ENCODE peak calls at places on chromosomes 6 and 20, in seven cellular contexts. U is mesendoderm, T is IMR-90, E is H9, Z is mesenchymal stem cell, X is neuronal stem cell, G is H1. V is an unnamed sample.

GRCh38 chr6:104766601-104767000 is 93.1 kb downstream of the HACE1 start:
- DNase-seq in E (no peak), Z (no peak), X (no peak), U (no peak), T (no peak), G (no peak), V (no peak)

GRCh38 chr20:48879609-48880008 is 41.9 kb upstream of the ARFGEF2 start:
- DNase-seq in X (no peak), G (no peak), E (no peak), T (no peak), Z (no peak), U (no peak), V (no peak)

GRCh38 chr6:143674466-143675114 is 3.2 kb upstream of the PHACTR2 start:
- DNase-seq in U (no peak), Z (peak), E (no peak), T (peak), X (no peak), G (no peak), V (peak)

GRCh38 chr6:142900467-142900961 is 44.5 kb downstream of the HIVEP2 start:
- DNase-seq in E (no peak), T (no peak), X (no peak), G (no peak), U (no peak), Z (peak), V (no peak)

GRCh38 chr6:162846723-162847122 is 118.9 kb downstream of the PACRG start:
- DNase-seq in T (no peak), G (no peak), X (no peak), E (no peak), U (no peak), Z (no peak), V (no peak)

GRCh38 chr6:163147988-163148387 is 266.5 kb upstream of the QKI start:
- DNase-seq in X (no peak), U (no peak), Z (no peak), G (no peak), T (no peak), E (no peak), V (no peak)

GRCh38 chr6:6395581-6396197 is 75.2 kb upstream of the F13A1 start:
- DNase-seq in X (no peak), T (no peak), Z (no peak), U (no peak), G (no peak), E (no peak), V (no peak)

GRCh38 chr20:50333856-50334255 is 143.2 kb downstream of the CEBPB start:
- DNase-seq in Z (peak), G (no peak), U (no peak), T (peak), E (no peak), X (no peak), V (peak)

GRCh38 chr6:136950436-136950835 is 28.3 kb downstream of the SLC35D3 start:
- DNase-seq in G (no peak), U (no peak), X (no peak), T (peak), Z (peak), E (no peak), V (no peak)

GRCh38 chr20:64241061-64241460 is 14.5 kb upstream of the PCMTD2 start:
- DNase-seq in G (no peak), Z (no peak), X (no peak), T (no peak), E (no peak), U (no peak), V (no peak)

GRCh38 chr6:85077098-85077497 is 312.7 kb upstream of the TBX18 start:
- DNase-seq in Z (no peak), E (no peak), X (no peak), U (no peak), G (no peak), T (no peak), V (no peak)

GRCh38 chr6:22364314-22364713 is 67.5 kb upstream of the PRL start:
- DNase-seq in T (no peak), U (no peak), X (no peak), Z (no peak), G (no peak), E (no peak), V (no peak)

GRCh38 chr20:44053046-44053445 is 133.9 kb downstream of the JPH2 start:
- DNase-seq in T (no peak), X (no peak), U (no peak), E (no peak), Z (no peak), G (no peak), V (no peak)

GRCh38 chr6:100456178-100456880 is 8.4 kb downstream of the SIM1 start:
- DNase-seq in E (no peak), U (peak), G (peak), X (no peak), T (no peak), Z (peak), V (no peak)

GRCh38 chr6:126812651-126813050 is 305.8 kb upstream of the RSPO3 start:
- DNase-seq in G (no peak), X (no peak), U (peak), T (no peak), E (no peak), Z (peak), V (no peak)

GRCh38 chr6:106688177-106688951 is 59.0 kb downstream of the QRSL1 start:
- DNase-seq in X (no peak), U (no peak), E (no peak), G (no peak), T (no peak), Z (no peak), V (no peak)

GRCh38 chr6:106124015-106124414 is 37.9 kb downstream of the PRDM1 start:
- DNase-seq in T (no peak), Z (no peak), G (no peak), X (no peak), E (no peak), U (no peak), V (no peak)

GRCh38 chr6:111761783-111762312 is 111.4 kb downstream of the FYN start:
- DNase-seq in U (no peak), T (peak), X (no peak), E (no peak), G (no peak), Z (no peak), V (no peak)

GRCh38 chr6:53044071-53044470 is 21.1 kb upstream of the FBXO9 start:
- DNase-seq in E (peak), T (peak), X (no peak), U (peak), G (no peak), Z (peak), V (peak)

GRCh38 chr6:104003803-104004516 is 855.8 kb downstream of the HACE1 start:
- DNase-seq in E (no peak), X (no peak), G (no peak), Z (no peak), T (no peak), U (peak), V (peak)

GRCh38 chr20:271528-271927 is 14.0 kb downstream of the DEFB132 start:
- DNase-seq in G (no peak), Z (no peak), T (no peak), E (no peak), X (no peak), U (no peak), V (no peak)

GRCh38 chr6:32852844-32853540 is 512 bp downstream of the TAP1 start:
- DNase-seq in Z (peak), E (peak), X (no peak), T (peak), U (peak), G (peak), V (peak)

GRCh38 chr6:128554302-128554701 is 33.9 kb upstream of the PTPRK start:
- DNase-seq in G (no peak), T (no peak), U (no peak), X (no peak), E (no peak), Z (no peak), V (no peak)

GRCh38 chr6:35165630-35166071 is 24.5 kb upstream of the TCP11 start:
- DNase-seq in X (no peak), G (no peak), T (peak), Z (no peak), E (no peak), U (no peak), V (peak)

GRCh38 chr6:27472182-27472616 is 706 bp downstream of the ZNF184 start:
- DNase-seq in T (peak), Z (peak), X (peak), G (no peak), U (peak), E (peak), V (peak)

GRCh38 chr6:41271901-41272395 is 14.5 kb downstream of the TREM1 start:
- DNase-seq in E (no peak), Z (no peak), X (no peak), T (no peak), U (no peak), G (peak), V (peak)

GRCh38 chr20:43658068-43658722 is 8.7 kb upstream of the MYBL2 start:
- DNase-seq in Z (peak), E (no peak), G (no peak), U (no peak), T (peak), X (no peak), V (no peak)

GRCh38 chr6:129345890-129346289 is 364.1 kb downstream of the ARHGAP18 start:
- DNase-seq in X (no peak), G (no peak), T (peak), U (no peak), E (no peak), Z (no peak), V (no peak)

GRCh38 chr6:142155895-142156757 is 9.1 kb downstream of the VTA1 start:
- DNase-seq in G (no peak), X (no peak), U (peak), T (peak), E (peak), Z (peak), V (peak)

GRCh38 chr6:100230115-100230975 is 234.4 kb downstream of the SIM1 start:
- DNase-seq in G (no peak), E (no peak), X (no peak), U (no peak), T (no peak), Z (no peak), V (no peak)

GRCh38 chr6:62162858-62163257 is 123.2 kb downstream of the KHDRBS2 start:
- DNase-seq in G (no peak), T (no peak), X (no peak), U (no peak), Z (no peak), E (no peak), V (no peak)

GRCh38 chr6:3333263-3333662 is 74.5 kb downstream of the PSMG4 start:
- DNase-seq in U (no peak), Z (no peak), E (peak), T (no peak), G (no peak), X (no peak), V (no peak)

GRCh38 chr6:122753688-122754056 is 25.8 kb upstream of the FABP7 start:
- DNase-seq in U (no peak), E (no peak), Z (no peak), X (no peak), G (no peak), T (no peak), V (no peak)

GRCh38 chr20:48178607-48179006 is 393.3 kb upstream of the SULF2 start:
- DNase-seq in T (no peak), Z (no peak), E (no peak), G (no peak), U (no peak), X (peak), V (no peak)

GRCh38 chr6:80636689-80637088 is 530.2 kb downstream of the BCKDHB start:
- DNase-seq in T (peak), G (no peak), X (no peak), U (no peak), Z (no peak), E (no peak), V (no peak)

GRCh38 chr6:11298651-11299420 is 66.4 kb upstream of the NEDD9 start:
- DNase-seq in U (peak), X (no peak), G (peak), E (peak), Z (no peak), T (no peak), V (no peak)

GRCh38 chr20:49437057-49437456 is 45.4 kb downstream of the KCNB1 start:
- DNase-seq in X (no peak), Z (no peak), U (no peak), T (no peak), E (no peak), G (no peak), V (no peak)

GRCh38 chr6:12605888-12606345 is 110.7 kb upstream of the PHACTR1 start:
- DNase-seq in X (peak), E (peak), T (peak), U (peak), Z (peak), G (peak), V (peak)

DNA sequence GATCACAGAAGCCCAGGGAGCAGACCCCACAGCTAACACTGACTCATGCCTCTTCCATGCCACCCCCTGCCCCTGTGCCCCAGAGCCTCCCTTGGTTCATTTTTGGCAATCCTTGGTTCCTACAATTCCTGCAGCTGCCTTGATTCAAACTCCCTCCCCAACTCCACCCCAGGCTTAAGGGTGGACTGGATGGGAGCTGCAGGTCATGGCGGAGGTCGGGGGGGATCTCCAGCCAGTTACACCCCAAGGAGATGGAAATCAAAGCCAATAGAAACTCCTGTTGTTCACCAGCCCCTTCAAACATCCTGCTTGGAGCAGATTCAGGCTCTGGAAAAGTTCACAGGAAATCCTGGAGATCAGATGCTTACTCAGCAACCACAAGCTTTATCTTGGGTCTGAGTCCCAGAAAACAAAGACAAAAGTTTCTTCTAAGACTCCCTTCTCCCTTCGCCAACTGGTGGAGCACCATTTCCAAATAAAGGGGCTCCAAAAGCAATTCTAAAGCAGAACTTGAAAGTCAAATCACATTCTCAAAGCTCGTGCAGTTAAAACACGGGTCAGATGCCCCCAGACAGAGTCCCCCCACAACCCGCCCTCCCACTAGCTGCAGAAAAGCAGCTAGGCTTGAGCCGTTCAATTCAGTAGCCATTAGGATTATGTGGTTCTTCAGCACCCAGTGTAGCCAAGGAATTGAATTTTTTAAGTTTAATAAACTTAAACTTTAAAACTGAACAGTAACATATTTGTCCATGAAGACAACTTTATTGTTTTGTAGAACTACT is 149.5 kb downstream of the ANKRD60 start:
- DNase-seq in G (peak), X (no peak), U (no peak), E (no peak), Z (no peak), T (no peak), V (no peak)
- H2AK5ac ChIP-seq in G (no peak), X (no peak), U (no peak), E (no peak), Z (no peak), T (no peak), V (no peak)

GRCh38 chr6:170180671-170181337 is 110.1 kb downstream of the DLL1 start:
- DNase-seq in G (peak), X (no peak), E (no peak), T (no peak), U (no peak), Z (no peak), V (no peak)
- H3K4ac ChIP-seq in G (no peak), X (no peak), E (no peak), T (no peak), U (no peak), Z (no peak), V (no peak)

DNA sequence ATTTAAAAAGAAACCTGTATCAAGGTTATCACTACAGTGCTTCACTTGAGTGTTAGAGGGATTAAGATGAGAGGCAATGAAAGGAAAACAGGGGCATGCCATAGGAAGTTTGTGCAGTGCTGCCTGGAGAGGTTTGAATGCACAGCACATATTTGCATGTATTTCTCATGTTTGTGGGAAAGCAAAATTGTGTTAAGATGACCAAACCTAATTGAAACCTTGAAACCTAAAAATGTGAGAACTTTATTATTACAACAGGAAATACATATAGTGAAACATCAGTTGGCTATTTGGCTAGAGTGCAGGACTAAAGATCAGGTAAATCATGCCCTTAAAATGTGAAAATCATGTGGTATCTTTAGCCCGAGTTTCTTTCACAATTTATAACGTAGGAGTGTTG is 8.5 kb upstream of the TBXT start:
- DNase-seq in U (no peak), Z (no peak), T (no peak), X (no peak), E (no peak), G (no peak), V (no peak)
- H2AK5ac ChIP-seq in U (no peak), Z (no peak), T (no peak), X (no peak), E (no peak), G (no peak), V (no peak)

DNA sequence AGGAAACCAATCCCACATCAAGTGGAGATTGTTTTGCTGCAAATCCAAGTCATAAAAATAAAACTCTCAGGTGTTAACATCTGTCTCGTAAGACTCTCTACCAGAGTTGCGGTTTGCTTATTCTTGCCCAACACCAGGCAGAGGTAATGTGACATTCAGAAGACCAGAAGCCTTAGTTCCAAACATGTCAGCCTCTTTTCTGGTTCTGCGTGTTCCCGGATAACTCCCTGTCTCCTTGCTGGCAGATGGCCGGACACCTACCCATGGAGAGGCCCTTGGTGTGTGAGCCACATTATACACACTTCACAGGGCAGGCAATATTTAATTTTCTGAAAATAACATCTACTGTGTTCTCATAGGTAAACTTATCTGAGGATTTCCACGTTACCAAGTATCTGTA is 73.4 kb downstream of the GMPR start:
- DNase-seq in U (no peak), X (no peak), E (no peak), G (no peak), Z (no peak), T (no peak), V (no peak)
- H3K4ac ChIP-seq in U (no peak), X (no peak), E (no peak), G (no peak), Z (no peak), T (no peak), V (no peak)

GRCh38 chr6:39274471-39274870 is 39.7 kb downstream of the KCNK17 start:
- DNase-seq in U (no peak), T (no peak), G (no peak), E (no peak), X (no peak), Z (no peak), V (no peak)
- H2AK5ac ChIP-seq in U (no peak), T (no peak), G (peak), E (no peak), X (no peak), Z (no peak), V (no peak)

DNA sequence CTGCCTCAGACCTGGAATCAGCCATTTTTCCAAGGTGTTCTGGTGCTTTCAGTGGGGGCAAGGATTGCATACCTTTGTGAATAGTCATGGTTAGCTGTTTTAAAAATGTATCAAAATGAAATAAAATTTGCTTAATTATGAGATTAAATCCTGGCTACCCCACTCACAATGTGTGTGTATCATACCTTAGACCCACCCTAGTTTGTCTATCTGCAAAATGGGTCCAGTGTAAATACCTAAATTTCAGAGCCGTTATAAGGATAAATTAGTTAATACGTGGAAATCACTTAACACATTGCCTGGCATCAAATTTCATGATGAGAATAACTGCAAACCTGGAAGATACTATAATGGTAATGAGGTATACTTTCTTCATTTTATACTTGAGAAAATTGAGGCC is 3.0 kb upstream of the ZNF311 start:
- DNase-seq in Z (no peak), T (no peak), U (no peak), G (no peak), E (no peak), X (no peak), V (no peak)
- H3K4ac ChIP-seq in Z (no peak), T (no peak), U (no peak), G (no peak), E (no peak), X (no peak), V (no peak)

V was measured in trophoblast cell.